ENCODE peak calls at places on chromosomes 11 and 22, in seven cellular contexts. S is OCI-LY7, W is neural progenitor cell, K is endodermal cell, C is epithelial cell of proximal tubule, P is osteocyte, B is GM10248. L is an unnamed sample.

GRCh38 chr11:114501901-114502300 is 57.8 kb downstream of the NXPE1 start:
- DNase-seq in P (no peak), K (no peak), S (no peak), B (no peak), W (no peak), C (no peak), L (no peak)

GRCh38 chr11:117559698-117560097 is 232.0 kb downstream of the CEP164 start:
- DNase-seq in B (no peak), P (no peak), W (no peak), C (no peak), K (no peak), S (no peak), L (no peak)

GRCh38 chr11:28585007-28585406 is 476.8 kb downstream of the METTL15 start:
- DNase-seq in B (no peak), C (peak), K (no peak), W (no peak), P (no peak), S (no peak), L (no peak)

GRCh38 chr11:64352099-64353005 is 6.6 kb upstream of the RPS6KA4 start:
- DNase-seq in B (no peak), W (no peak), P (no peak), K (no peak), S (no peak), C (no peak), L (no peak)

GRCh38 chr11:19349340-19350025 is 108.7 kb upstream of the E2F8 start:
- DNase-seq in B (no peak), S (no peak), P (no peak), K (no peak), C (no peak), W (no peak), L (no peak)

GRCh38 chr22:49970528-49971231 is 10.1 kb downstream of the PIM3 start:
- DNase-seq in K (peak), S (peak), P (peak), B (peak), W (peak), C (peak), L (peak)

GRCh38 chr11:123371506-123372297 is 58.4 kb upstream of the GRAMD1B start:
- DNase-seq in W (no peak), S (no peak), C (no peak), K (peak), B (no peak), P (no peak), L (no peak)

GRCh38 chr22:31393890-31394289 is 5.5 kb upstream of the DRG1 start:
- DNase-seq in P (no peak), C (no peak), S (peak), W (no peak), K (no peak), B (no peak), L (peak)

GRCh38 chr11:13109616-13110015 is 100.5 kb downstream of the RASSF10 start:
- DNase-seq in S (no peak), P (no peak), C (no peak), K (no peak), W (no peak), B (no peak), L (no peak)

GRCh38 chr11:72781313-72782080 is 12.3 kb downstream of the STARD10 start:
- DNase-seq in B (peak), W (peak), P (no peak), S (peak), C (no peak), K (peak), L (peak)

GRCh38 chr11:63564785-63565350 is 1.7 kb upstream of the PLAAT2 start:
- DNase-seq in B (no peak), S (no peak), P (no peak), C (no peak), K (no peak), W (no peak), L (no peak)

GRCh38 chr11:88305430-88305829 is 32.1 kb downstream of the CTSC start:
- DNase-seq in W (no peak), P (no peak), C (no peak), S (no peak), B (no peak), K (no peak), L (no peak)

GRCh38 chr11:73327812-73328364 is 19.8 kb downstream of the ARHGEF17 start:
- DNase-seq in C (no peak), W (no peak), B (no peak), S (no peak), P (no peak), K (no peak), L (no peak)

GRCh38 chr22:20641198-20641892 is 132.6 kb upstream of the SERPIND1 start:
- DNase-seq in P (no peak), W (no peak), C (no peak), S (no peak), B (no peak), K (peak), L (no peak)

GRCh38 chr22:47260551-47260950 is 498.1 kb downstream of the TBC1D22A start:
- DNase-seq in P (no peak), B (no peak), K (no peak), W (no peak), C (no peak), S (no peak), L (no peak)
- TF ChIP-seq CTCF in P (no peak), B (no peak), K (no peak), W (no peak), C (no peak), S (no peak), L (no peak)

GRCh38 chr11:45180158-45180887 is 33.9 kb downstream of the PRDM11 start:
- DNase-seq in S (no peak), B (no peak), K (peak), P (peak), C (no peak), W (peak), L (peak)
- TF ChIP-seq CTCF in S (no peak), B (no peak), K (peak), P (peak), C (peak), W (peak), L (no peak)

GRCh38 chr11:10331548-10332289 is 26.8 kb downstream of the ADM start:
- DNase-seq in B (no peak), W (no peak), K (no peak), C (no peak), P (no peak), S (no peak), L (no peak)
- TF ChIP-seq CTCF in B (no peak), W (no peak), K (no peak), C (no peak), P (no peak), S (no peak), L (no peak)

DNA sequence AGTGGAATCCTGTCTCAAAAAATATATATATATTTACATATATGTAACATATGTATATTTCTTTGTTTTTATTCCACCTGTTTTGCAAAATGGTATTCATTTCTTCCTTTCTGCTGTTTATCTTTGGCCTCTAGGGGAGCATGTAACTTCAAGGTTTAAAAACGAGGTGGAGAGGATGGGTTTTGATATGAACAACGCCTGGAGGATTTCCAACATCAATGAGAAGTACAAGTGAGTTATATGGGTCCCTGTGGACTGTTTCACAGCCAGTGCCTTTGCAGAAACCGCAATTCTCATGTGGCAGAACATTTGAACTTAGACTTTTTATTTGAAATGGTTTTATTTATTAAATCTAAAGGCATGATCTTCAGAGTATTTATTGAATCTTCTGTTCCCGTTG is 81.6 kb upstream of the HORMAD2 start:
- DNase-seq in K (no peak), C (no peak), B (no peak), S (peak), P (no peak), W (no peak), L (no peak)
- TF ChIP-seq CTCF in K (peak), C (peak), B (no peak), S (peak), P (no peak), W (no peak), L (no peak)

GRCh38 chr11:133406493-133406892 is 125.8 kb downstream of the OPCML start:
- DNase-seq in C (no peak), W (no peak), S (no peak), K (no peak), B (no peak), P (no peak), L (no peak)

GRCh38 chr11:133408402-133408801 is 123.9 kb downstream of the OPCML start:
- DNase-seq in S (no peak), K (no peak), W (no peak), B (no peak), C (no peak), P (no peak), L (no peak)

GRCh38 chr11:133399855-133400625 is 132.3 kb downstream of the OPCML start:
- DNase-seq in C (no peak), K (no peak), S (no peak), W (no peak), P (no peak), B (no peak), L (no peak)

GRCh38 chr11:133402551-133402950 is 129.8 kb downstream of the OPCML start:
- DNase-seq in W (no peak), B (no peak), C (no peak), S (no peak), K (no peak), P (no peak), L (no peak)

GRCh38 chr11:133403900-133404299 is 128.4 kb downstream of the OPCML start:
- DNase-seq in S (peak), K (peak), C (no peak), P (no peak), B (no peak), W (no peak), L (peak)
- TF ChIP-seq CTCF in S (peak), K (peak), C (peak), P (no peak), B (no peak), W (peak), L (peak)

GRCh38 chr11:18014876-18015275 is 2.0 kb upstream of the SERGEF start:
- DNase-seq in C (no peak), K (no peak), S (no peak), W (no peak), B (no peak), P (no peak), L (no peak)

GRCh38 chr11:18013790-18014507 is 1.1 kb upstream of the SERGEF start:
- DNase-seq in C (no peak), P (no peak), K (peak), W (peak), S (peak), B (no peak), L (peak)

GRCh38 chr11:18011633-18012313 is 1.1 kb downstream of the SERGEF start:
- DNase-seq in W (peak), B (no peak), K (peak), S (no peak), P (no peak), C (no peak), L (no peak)

GRCh38 chr11:18012314-18012905 is 437 bp downstream of the SERGEF start:
- DNase-seq in K (peak), B (peak), W (no peak), P (no peak), S (peak), C (no peak), L (peak)

DNA sequence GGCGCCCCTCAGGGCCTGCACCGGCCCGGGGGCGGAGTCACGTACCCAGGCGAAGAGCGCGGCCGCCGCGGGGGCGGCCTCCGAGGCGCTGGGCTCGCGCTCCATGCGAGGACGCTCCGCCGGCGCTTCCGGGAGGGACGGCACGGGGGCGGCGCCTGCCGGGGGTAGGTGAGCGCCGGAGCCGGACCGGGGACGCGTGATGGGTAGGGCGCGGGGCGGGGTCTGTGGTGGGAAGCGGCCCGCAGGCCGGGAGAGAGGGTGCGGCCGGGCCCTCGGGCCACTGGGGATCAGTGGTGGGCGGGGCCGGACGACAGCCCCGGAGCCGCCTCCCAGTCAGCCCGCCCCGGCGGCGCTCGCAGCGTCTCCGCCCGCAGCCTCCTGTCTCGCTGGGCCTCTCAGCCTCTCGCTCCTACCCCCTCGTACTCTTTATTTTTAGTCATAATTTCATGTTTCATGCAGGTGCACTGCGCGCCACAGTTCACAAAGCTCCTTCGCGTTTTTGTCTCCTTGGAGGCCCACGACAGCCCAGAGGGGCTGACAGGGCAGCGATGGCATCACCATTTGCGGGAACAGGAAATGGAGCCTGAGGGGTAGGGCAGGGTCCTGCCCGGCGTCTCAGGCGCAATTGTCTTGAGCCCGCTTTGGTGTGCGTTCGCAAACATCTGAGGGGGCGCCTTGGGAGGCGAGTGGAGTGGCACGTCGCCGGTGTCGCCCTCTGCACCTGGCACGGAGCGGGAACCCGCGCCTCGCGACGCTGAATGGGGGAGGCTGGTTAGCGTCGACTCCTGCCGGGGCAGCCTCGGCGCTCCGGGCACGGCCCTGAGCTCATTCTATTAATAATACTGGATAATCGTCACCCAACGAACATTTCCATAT is at the start of gene SERGEF:
- DNase-seq in W (peak), K (peak), S (peak), P (peak), C (peak), B (peak), L (peak)
- TF ChIP-seq CTCF in W (no peak), K (peak), S (no peak), P (peak), C (no peak), B (no peak), L (no peak)

GRCh38 chr11:83557638-83558037 is 271.5 kb upstream of the CCDC90B start:
- DNase-seq in P (no peak), S (no peak), B (no peak), K (no peak), W (no peak), C (no peak), L (no peak)
- TF ChIP-seq CTCF in P (no peak), S (no peak), B (no peak), K (no peak), W (no peak), C (no peak), L (no peak)

GRCh38 chr11:124570160-124570559 is 363 bp downstream of the OR8A1 start:
- DNase-seq in B (no peak), K (no peak), W (no peak), C (no peak), P (no peak), S (no peak), L (no peak)
- TF ChIP-seq CTCF in B (no peak), K (no peak), W (no peak), C (no peak), P (no peak), S (no peak), L (no peak)